ENCODE peak calls at places on chromosomes 5 and 9, in six cellular contexts. S, W, Y, D, C and T are unnamed samples.

GRCh38 chr9:10339152-10339551 is 273.6 kb downstream of the PTPRD start:
- DNase-seq in S (no peak), W (no peak), Y (no peak), D (no peak), C (no peak), T (no peak)

GRCh38 chr5:128539038-128539429 is 989 bp upstream of the FBN2 start:
- DNase-seq in S (peak; percentile 48), W (no peak), Y (no peak), D (no peak), C (no peak), T (no peak)

GRCh38 chr9:93655621-93656425 is 79.4 kb downstream of the PHF2 start:
- DNase-seq in S (no peak), W (no peak), Y (peak; percentile 9), D (no peak), C (no peak), T (no peak)

GRCh38 chr9:34611251-34611810 is 566 bp downstream of the RPP25L start:
- DNase-seq in S (peak; percentile 26), W (peak; percentile 54), Y (no peak), D (no peak), C (no peak), T (peak; percentile 74)

GRCh38 chr9:71647094-71647591 is 121.2 kb downstream of the CEMIP2 start:
- DNase-seq in S (peak; percentile 46), W (peak; percentile 73), Y (no peak), D (peak; percentile 37), C (peak; percentile 11), T (peak; percentile 4)

GRCh38 chr5:38899936-38900335 is 54.1 kb downstream of the OSMR start:
- DNase-seq in S (no peak), W (no peak), Y (no peak), D (no peak), C (no peak), T (no peak)

GRCh38 chr5:56490971-56491468 is 257.9 kb upstream of the ANKRD55 start:
- DNase-seq in S (peak; percentile 53), W (no peak), Y (no peak), D (no peak), C (peak; percentile 16), T (no peak)

GRCh38 chr9:124794902-124795491 is 18.1 kb downstream of the OLFML2A start:
- DNase-seq in S (peak; percentile 56), W (no peak), Y (no peak), D (no peak), C (no peak), T (no peak)